ENCODE peak calls at places on chromosome 5, in five cellular contexts. T is cardiac muscle cell; U is cerebellum; A is activated T-cell treated with anti-CD3 and anti-CD28 coated beads, Interleukin-2, amount 50 U/mL, for 4 hours; D is activated T-helper 1 cell treated with anti-CD3 and anti-CD28 coated beads, Interleukin-2, amount 50 U/mL, for 16 hours. L is an unnamed sample.

GRCh38 chr5:102833146-102833545 is 78.0 kb downstream of the PAM start:
- DNase-seq in T (no peak), U (no peak), A (no peak), D (no peak), L (no peak)

GRCh38 chr5:142717582-142718215 is 31.8 kb upstream of the FGF1 start:
- DNase-seq in T (peak), U (peak), A (no peak), D (no peak), L (no peak)

GRCh38 chr5:126002222-126002897 is 420.8 kb upstream of the GRAMD2B start:
- DNase-seq in T (peak), U (peak), A (no peak), D (no peak), L (no peak)

GRCh38 chr5:72248352-72249032 is 71.5 kb downstream of the MRPS27 start:
- DNase-seq in T (peak), U (peak), A (no peak), D (no peak), L (peak)

GRCh38 chr5:54895816-54896341 is 89.5 kb downstream of the ESM1 start:
- DNase-seq in T (peak), U (peak), A (no peak), D (no peak), L (peak)

GRCh38 chr5:97231025-97231636 is 48.1 kb upstream of the RIOK2 start:
- DNase-seq in T (peak), U (peak), A (no peak), D (no peak), L (no peak)

GRCh38 chr5:137215780-137216179 is 283.3 kb downstream of the SPOCK1 start:
- DNase-seq in T (no peak), U (no peak), A (no peak), D (no peak), L (no peak)

GRCh38 chr5:139635606-139636206 is 12.4 kb upstream of the CXXC5 start:
- DNase-seq in T (peak), U (peak), A (no peak), D (no peak), L (peak)

GRCh38 chr5:73278693-73279092 is 105.7 kb downstream of the TMEM174 start:
- DNase-seq in T (no peak), U (no peak), A (no peak), D (no peak), L (peak)

GRCh38 chr5:5424736-5425135 is 2.3 kb downstream of the ICE1 start:
- DNase-seq in T (no peak), U (no peak), A (no peak), D (no peak), L (no peak)

GRCh38 chr5:171419663-171420428 is 399 bp downstream of the FGF18 start:
- DNase-seq in T (peak), U (no peak), A (no peak), D (no peak), L (no peak)

GRCh38 chr5:106876665-106877194 is 794.0 kb downstream of the EFNA5 start:
- DNase-seq in T (no peak), U (no peak), A (no peak), D (no peak), L (peak)

GRCh38 chr5:62779010-62779422 is 200.4 kb downstream of the LRRC70 start:
- DNase-seq in T (peak), U (peak), A (no peak), D (no peak), L (no peak)

L was measured in pancreas.